ENCODE peak calls at places on chromosomes 13 and 19, in five cellular contexts. L is A549, K is activated T-cell treated with anti-CD3 and anti-CD28 coated beads for 48 hours, P is anterior cingulate cortex, W is GDM1. C is an unnamed sample.

GRCh38 chr19:55179570-55180484 is at the start of gene SYT5:
- DNase-seq in L (no peak), K (peak), W (peak), P (no peak), C (peak)

GRCh38 chr13:79581870-79582315 is 100.9 kb downstream of the NDFIP2 start:
- DNase-seq in W (no peak), K (no peak), P (peak), L (no peak), C (no peak)

GRCh38 chr13:92315265-92315664 is 911.3 kb upstream of the GPC6 start:
- DNase-seq in P (no peak), W (no peak), K (no peak), L (no peak), C (no peak)

GRCh38 chr13:80649274-80649673 is 308.3 kb upstream of the SPRY2 start:
- DNase-seq in K (no peak), P (no peak), L (no peak), W (no peak), C (no peak)

GRCh38 chr13:87122551-87122950 is 548.6 kb upstream of the SLITRK5 start:
- DNase-seq in K (no peak), L (no peak), P (no peak), W (peak), C (no peak)

GRCh38 chr19:13794388-13794751 is 873 bp upstream of the ZSWIM4 start:
- DNase-seq in K (no peak), P (peak), W (no peak), L (peak), C (peak)

GRCh38 chr19:58154679-58155648 is 4.4 kb upstream of the ZNF329 start:
- DNase-seq in P (peak), L (peak), W (peak), K (peak), C (peak)

GRCh38 chr19:54164369-54165068 is 5.0 kb upstream of the LENG1 start:
- DNase-seq in K (peak), P (no peak), L (peak), W (no peak), C (peak)

GRCh38 chr19:14700711-14701110 is 10.9 kb downstream of the ZNF333 start:
- DNase-seq in K (no peak), W (no peak), L (no peak), P (no peak), C (no peak)

GRCh38 chr19:51800849-51801244 is 5.9 kb downstream of the FPR3 start:
- DNase-seq in L (no peak), W (no peak), K (no peak), P (no peak), C (no peak)

GRCh38 chr13:35527451-35527850 is 51.0 kb upstream of the MAB21L1 start:
- DNase-seq in L (no peak), K (no peak), P (no peak), W (no peak), C (no peak)

GRCh38 chr13:103022328-103022727 is 43.9 kb downstream of the SLC10A2 start:
- DNase-seq in K (no peak), L (no peak), W (no peak), P (no peak), C (no peak)

GRCh38 chr13:70623260-70623659 is 515.0 kb upstream of the KLHL1 start:
- DNase-seq in W (no peak), P (no peak), L (no peak), K (no peak), C (no peak)

GRCh38 chr19:50514346-50515167 is 844 bp upstream of the ASPDH start:
- DNase-seq in W (no peak), K (no peak), P (peak), L (no peak), C (peak)

GRCh38 chr13:41973247-41973741 is 12.4 kb upstream of the VWA8 start:
- DNase-seq in K (no peak), W (no peak), P (no peak), L (no peak), C (no peak)

GRCh38 chr13:75870397-75870801 is 234.3 kb downstream of the LMO7 start:
- DNase-seq in K (no peak), L (peak), P (no peak), W (peak), C (no peak)

C was measured in mucosa of descending colon.